ENCODE peak calls at places on chromosomes 5 and 9, in nine cellular contexts. One of them, this sample, is unnamed.

GRCh38 chr9:127277770-127278169 is 13.2 kb downstream of the GARNL3 start:
- DNase-seq in central memory CD4-positive, alpha-beta T cell: no peak
- DNase-seq in NCI-H2029: no peak
- DNase-seq in effector CD4-positive, alpha-beta T cell: no peak
- DNase-seq in DMS153: no peak
- DNase-seq in ascending aorta: no peak
- DNase-seq in LoVo: no peak
- DNase-seq in EL: no peak
- DNase-seq in astrocyte: no peak
- DNase-seq in this sample: no peak

GRCh38 chr9:96460470-96460869 is 10.5 kb downstream of the HABP4 start:
- DNase-seq in central memory CD4-positive, alpha-beta T cell: no peak
- DNase-seq in NCI-H2029: no peak
- DNase-seq in effector CD4-positive, alpha-beta T cell: no peak
- DNase-seq in DMS153: no peak
- DNase-seq in ascending aorta: no peak
- DNase-seq in LoVo: no peak
- DNase-seq in EL: peak; percentile 19
- DNase-seq in astrocyte: no peak
- DNase-seq in this sample: no peak

GRCh38 chr5:172683696-172684464 is 42.8 kb downstream of the NEURL1B start:
- DNase-seq in central memory CD4-positive, alpha-beta T cell: peak; percentile 69
- DNase-seq in NCI-H2029: no peak
- DNase-seq in effector CD4-positive, alpha-beta T cell: peak; percentile 25
- DNase-seq in DMS153: no peak
- DNase-seq in ascending aorta: no peak
- DNase-seq in LoVo: no peak
- DNase-seq in EL: no peak
- DNase-seq in astrocyte: no peak
- DNase-seq in this sample: no peak

GRCh38 chr9:100014846-100015245 is 84.0 kb downstream of the ERP44 start:
- DNase-seq in central memory CD4-positive, alpha-beta T cell: no peak
- DNase-seq in NCI-H2029: no peak
- DNase-seq in effector CD4-positive, alpha-beta T cell: no peak
- DNase-seq in DMS153: no peak
- DNase-seq in ascending aorta: no peak
- DNase-seq in LoVo: no peak
- DNase-seq in EL: no peak
- DNase-seq in astrocyte: no peak
- DNase-seq in this sample: no peak

GRCh38 chr9:98427491-98427890 is 172.0 kb upstream of the TBC1D2 start:
- DNase-seq in central memory CD4-positive, alpha-beta T cell: no peak
- DNase-seq in NCI-H2029: no peak
- DNase-seq in effector CD4-positive, alpha-beta T cell: no peak
- DNase-seq in DMS153: no peak
- DNase-seq in ascending aorta: no peak
- DNase-seq in LoVo: peak; percentile 9
- DNase-seq in EL: peak; percentile 29
- DNase-seq in astrocyte: peak; percentile 77
- DNase-seq in this sample: no peak

GRCh38 chr9:86503926-86504325 is 149.7 kb upstream of the TUT7 start:
- DNase-seq in central memory CD4-positive, alpha-beta T cell: no peak
- DNase-seq in NCI-H2029: no peak
- DNase-seq in effector CD4-positive, alpha-beta T cell: no peak
- DNase-seq in DMS153: no peak
- DNase-seq in ascending aorta: no peak
- DNase-seq in LoVo: no peak
- DNase-seq in EL: no peak
- DNase-seq in astrocyte: no peak
- DNase-seq in this sample: no peak

GRCh38 chr5:176647870-176648466 is 684 bp downstream of the TSPAN17 start:
- DNase-seq in central memory CD4-positive, alpha-beta T cell: peak; percentile 12
- DNase-seq in NCI-H2029: peak; percentile 40
- DNase-seq in effector CD4-positive, alpha-beta T cell: no peak
- DNase-seq in DMS153: no peak
- DNase-seq in ascending aorta: no peak
- DNase-seq in LoVo: peak; percentile 59
- DNase-seq in EL: peak; percentile 39
- DNase-seq in astrocyte: no peak
- DNase-seq in this sample: no peak

GRCh38 chr5:59042201-59042600 is 459.3 kb downstream of the RAB3C start:
- DNase-seq in central memory CD4-positive, alpha-beta T cell: no peak
- DNase-seq in NCI-H2029: no peak
- DNase-seq in effector CD4-positive, alpha-beta T cell: no peak
- DNase-seq in DMS153: no peak
- DNase-seq in ascending aorta: no peak
- DNase-seq in LoVo: peak; percentile 21
- DNase-seq in EL: peak; percentile 60
- DNase-seq in astrocyte: peak; percentile 89
- DNase-seq in this sample: no peak

GRCh38 chr5:127012933-127013332 is 17.4 kb downstream of the MARCHF3 start:
- DNase-seq in central memory CD4-positive, alpha-beta T cell: no peak
- DNase-seq in NCI-H2029: no peak
- DNase-seq in effector CD4-positive, alpha-beta T cell: no peak
- DNase-seq in DMS153: no peak
- DNase-seq in ascending aorta: no peak
- DNase-seq in LoVo: no peak
- DNase-seq in EL: peak; percentile 84
- DNase-seq in astrocyte: peak; percentile 74
- DNase-seq in this sample: no peak

GRCh38 chr9:4929917-4930316 is 55.2 kb upstream of the JAK2 start:
- DNase-seq in central memory CD4-positive, alpha-beta T cell: no peak
- DNase-seq in NCI-H2029: no peak
- DNase-seq in effector CD4-positive, alpha-beta T cell: no peak
- DNase-seq in DMS153: no peak
- DNase-seq in ascending aorta: no peak
- DNase-seq in LoVo: no peak
- DNase-seq in EL: peak; percentile 44
- DNase-seq in astrocyte: peak; percentile 4
- DNase-seq in this sample: no peak

GRCh38 chr5:135040331-135041144 is 6.5 kb upstream of the PITX1 start:
- DNase-seq in central memory CD4-positive, alpha-beta T cell: no peak
- DNase-seq in NCI-H2029: no peak
- DNase-seq in effector CD4-positive, alpha-beta T cell: no peak
- DNase-seq in DMS153: no peak
- DNase-seq in ascending aorta: no peak
- DNase-seq in LoVo: no peak
- DNase-seq in EL: no peak
- DNase-seq in astrocyte: no peak
- DNase-seq in this sample: no peak

GRCh38 chr9:126275386-126276001 is 51.1 kb upstream of the MVB12B start:
- DNase-seq in central memory CD4-positive, alpha-beta T cell: no peak
- DNase-seq in NCI-H2029: no peak
- DNase-seq in effector CD4-positive, alpha-beta T cell: no peak
- DNase-seq in DMS153: no peak
- DNase-seq in ascending aorta: no peak
- DNase-seq in LoVo: no peak
- DNase-seq in EL: no peak
- DNase-seq in astrocyte: peak; percentile 57
- DNase-seq in this sample: no peak

GRCh38 chr9:136958898-136959850 is 7.1 kb downstream of the LCN12 start:
- DNase-seq in central memory CD4-positive, alpha-beta T cell: no peak
- DNase-seq in NCI-H2029: no peak
- DNase-seq in effector CD4-positive, alpha-beta T cell: no peak
- DNase-seq in DMS153: no peak
- DNase-seq in ascending aorta: no peak
- DNase-seq in LoVo: no peak
- DNase-seq in EL: no peak
- DNase-seq in astrocyte: no peak
- DNase-seq in this sample: no peak

GRCh38 chr5:93330506-93330905 is 250.5 kb downstream of the NR2F1-AS1 start:
- DNase-seq in central memory CD4-positive, alpha-beta T cell: no peak
- DNase-seq in NCI-H2029: no peak
- DNase-seq in effector CD4-positive, alpha-beta T cell: no peak
- DNase-seq in DMS153: no peak
- DNase-seq in ascending aorta: no peak
- DNase-seq in LoVo: no peak
- DNase-seq in EL: no peak
- DNase-seq in astrocyte: peak; percentile 18
- DNase-seq in this sample: no peak

GRCh38 chr5:59466271-59466670 is 427.3 kb downstream of the PDE4D start:
- DNase-seq in central memory CD4-positive, alpha-beta T cell: no peak
- DNase-seq in NCI-H2029: no peak
- DNase-seq in effector CD4-positive, alpha-beta T cell: no peak
- DNase-seq in DMS153: no peak
- DNase-seq in ascending aorta: no peak
- DNase-seq in LoVo: no peak
- DNase-seq in EL: no peak
- DNase-seq in astrocyte: no peak
- DNase-seq in this sample: no peak

GRCh38 chr5:173953528-173954090 is 35.4 kb upstream of the C5orf47 start:
- DNase-seq in central memory CD4-positive, alpha-beta T cell: no peak
- DNase-seq in NCI-H2029: peak; percentile 11
- DNase-seq in effector CD4-positive, alpha-beta T cell: no peak
- DNase-seq in DMS153: no peak
- DNase-seq in ascending aorta: no peak
- DNase-seq in LoVo: no peak
- DNase-seq in EL: peak; percentile 76
- DNase-seq in astrocyte: peak; percentile 71
- DNase-seq in this sample: no peak

GRCh38 chr5:133735346-133735745 is 123.0 kb upstream of the FSTL4 start:
- DNase-seq in central memory CD4-positive, alpha-beta T cell: no peak
- DNase-seq in NCI-H2029: peak; percentile 23
- DNase-seq in effector CD4-positive, alpha-beta T cell: no peak
- DNase-seq in DMS153: peak; percentile 6
- DNase-seq in ascending aorta: no peak
- DNase-seq in LoVo: peak; percentile 26
- DNase-seq in EL: peak; percentile 82
- DNase-seq in astrocyte: peak; percentile 64
- DNase-seq in this sample: no peak

GRCh38 chr5:68007446-68007845 is 208.1 kb upstream of the PIK3R1 start:
- DNase-seq in central memory CD4-positive, alpha-beta T cell: no peak
- DNase-seq in NCI-H2029: no peak
- DNase-seq in effector CD4-positive, alpha-beta T cell: no peak
- DNase-seq in DMS153: no peak
- DNase-seq in ascending aorta: no peak
- DNase-seq in LoVo: no peak
- DNase-seq in EL: no peak
- DNase-seq in astrocyte: peak; percentile 62
- DNase-seq in this sample: no peak

GRCh38 chr9:34555002-34555348 is 32.2 kb upstream of the ENHO start:
- DNase-seq in central memory CD4-positive, alpha-beta T cell: no peak
- DNase-seq in NCI-H2029: no peak
- DNase-seq in effector CD4-positive, alpha-beta T cell: no peak
- DNase-seq in DMS153: no peak
- DNase-seq in ascending aorta: no peak
- DNase-seq in LoVo: no peak
- DNase-seq in EL: no peak
- DNase-seq in astrocyte: peak; percentile 8
- DNase-seq in this sample: no peak

GRCh38 chr5:62182802-62183201 is 123.2 kb upstream of the KIF2A start:
- DNase-seq in central memory CD4-positive, alpha-beta T cell: no peak
- DNase-seq in NCI-H2029: no peak
- DNase-seq in effector CD4-positive, alpha-beta T cell: no peak
- DNase-seq in DMS153: no peak
- DNase-seq in ascending aorta: no peak
- DNase-seq in LoVo: no peak
- DNase-seq in EL: no peak
- DNase-seq in astrocyte: no peak
- DNase-seq in this sample: no peak

GRCh38 chr5:142056831-142057696 is 44.2 kb upstream of the GNPDA1 start:
- DNase-seq in central memory CD4-positive, alpha-beta T cell: no peak
- DNase-seq in NCI-H2029: no peak
- DNase-seq in effector CD4-positive, alpha-beta T cell: no peak
- DNase-seq in DMS153: no peak
- DNase-seq in ascending aorta: no peak
- DNase-seq in LoVo: no peak
- DNase-seq in EL: no peak
- DNase-seq in astrocyte: no peak
- DNase-seq in this sample: no peak

GRCh38 chr9:134375430-134376385 is 49.5 kb downstream of the RXRA start:
- DNase-seq in central memory CD4-positive, alpha-beta T cell: no peak
- DNase-seq in NCI-H2029: no peak
- DNase-seq in effector CD4-positive, alpha-beta T cell: no peak
- DNase-seq in DMS153: no peak
- DNase-seq in ascending aorta: no peak
- DNase-seq in LoVo: no peak
- DNase-seq in EL: no peak
- DNase-seq in astrocyte: peak; percentile 43
- DNase-seq in this sample: no peak

GRCh38 chr5:122192883-122193496 is 63.6 kb downstream of the ZNF474 start:
- DNase-seq in central memory CD4-positive, alpha-beta T cell: no peak
- DNase-seq in NCI-H2029: peak; percentile 60
- DNase-seq in effector CD4-positive, alpha-beta T cell: peak; percentile 2
- DNase-seq in DMS153: peak; percentile 16
- DNase-seq in ascending aorta: no peak
- DNase-seq in LoVo: peak; percentile 58
- DNase-seq in EL: peak; percentile 71
- DNase-seq in astrocyte: peak; percentile 46
- DNase-seq in this sample: no peak

GRCh38 chr5:10760033-10760975 is 730 bp downstream of the DAP start:
- DNase-seq in central memory CD4-positive, alpha-beta T cell: no peak
- DNase-seq in NCI-H2029: peak; percentile 65
- DNase-seq in effector CD4-positive, alpha-beta T cell: no peak
- DNase-seq in DMS153: peak; percentile 35
- DNase-seq in ascending aorta: no peak
- DNase-seq in LoVo: peak; percentile 72
- DNase-seq in EL: peak; percentile 78
- DNase-seq in astrocyte: peak; percentile 53
- DNase-seq in this sample: no peak